ENCODE peak calls at places on chromosomes 1 and 21, in eight cellular contexts. C is pancreas; K is naive thymus-derived CD4-positive, alpha-beta T cell; S is right cardiac atrium; O is kidney; Z is adipocyte; L is IMR-90; M is fibroblast of lung. P is an unnamed sample.

GRCh38 chr1:3911981-3912808 is 12.1 kb upstream of the C1orf174 start:
- DNase-seq in C (no peak), K (no peak), S (no peak), O (peak; percentile 68), Z (no peak), L (no peak), M (no peak), P (no peak)

GRCh38 chr1:6601049-6601864 is 1.4 kb downstream of the KLHL21 start:
- DNase-seq in C (peak; percentile 86), K (peak; percentile 44), S (peak; percentile 75), O (peak; percentile 88), Z (peak; percentile 94), L (peak; percentile 97), M (peak; percentile 96), P (peak; percentile 94)

GRCh38 chr21:17780539-17780938 is 38.6 kb downstream of the C21orf91 start:
- DNase-seq in C (no peak), K (no peak), S (no peak), O (no peak), Z (no peak), L (no peak), M (no peak), P (no peak)

GRCh38 chr1:39076799-39077148 is 50.6 kb downstream of the NDUFS5 start:
- DNase-seq in C (no peak), K (no peak), S (no peak), O (no peak), Z (no peak), L (no peak), M (no peak), P (no peak)

GRCh38 chr21:36606292-36606982 is 92.5 kb upstream of the SIM2 start:
- DNase-seq in C (no peak), K (no peak), S (no peak), O (no peak), Z (no peak), L (no peak), M (no peak), P (no peak)

GRCh38 chr1:101769520-101769919 is 227.2 kb downstream of the OLFM3 start:
- DNase-seq in C (no peak), K (no peak), S (no peak), O (no peak), Z (peak; percentile 15), L (peak; percentile 0), M (no peak), P (no peak)

GRCh38 chr1:70497152-70497551 is 86.1 kb downstream of the CTH start:
- DNase-seq in C (no peak), K (no peak), S (no peak), O (no peak), Z (no peak), L (no peak), M (no peak), P (no peak)

GRCh38 chr21:45219517-45219916 is 68.2 kb downstream of the POFUT2 start:
- DNase-seq in C (no peak), K (no peak), S (no peak), O (no peak), Z (peak; percentile 4), L (peak; percentile 31), M (no peak), P (no peak)

GRCh38 chr1:207995576-207995975 is 84.7 kb upstream of the CD34 start:
- DNase-seq in C (no peak), K (no peak), S (no peak), O (no peak), Z (no peak), L (no peak), M (no peak), P (no peak)

GRCh38 chr1:185017338-185017737 is 28.0 kb upstream of the RNF2 start:
- DNase-seq in C (no peak), K (no peak), S (no peak), O (no peak), Z (peak; percentile 74), L (peak; percentile 94), M (peak; percentile 91), P (peak; percentile 28)

GRCh38 chr1:167145965-167146364 is 52.1 kb downstream of the STYXL2 start:
- DNase-seq in C (no peak), K (no peak), S (no peak), O (no peak), Z (no peak), L (no peak), M (no peak), P (no peak)

GRCh38 chr1:230169454-230170152 is 102.6 kb downstream of the GALNT2 start:
- DNase-seq in C (no peak), K (no peak), S (no peak), O (no peak), Z (peak; percentile 34), L (peak; percentile 28), M (peak; percentile 28), P (no peak)

GRCh38 chr1:234975941-234976871 is 152.4 kb downstream of the TOMM20 start:
- DNase-seq in C (no peak), K (no peak), S (peak; percentile 77), O (peak; percentile 47), Z (no peak), L (no peak), M (no peak), P (no peak)

GRCh38 chr21:16572032-16572431 is 842.2 kb downstream of the USP25 start:
- DNase-seq in C (no peak), K (no peak), S (no peak), O (no peak), Z (peak; percentile 21), L (peak; percentile 77), M (no peak), P (no peak)

GRCh38 chr1:156900019-156900718 is 6.7 kb downstream of the PEAR1 start:
- DNase-seq in C (no peak), K (no peak), S (no peak), O (peak; percentile 85), Z (no peak), L (peak; percentile 77), M (peak; percentile 59), P (no peak)

GRCh38 chr1:38804062-38804886 is 55.3 kb downstream of the RRAGC start:
- DNase-seq in C (no peak), K (no peak), S (no peak), O (no peak), Z (peak; percentile 48), L (no peak), M (no peak), P (peak; percentile 83)

GRCh38 chr21:40070871-40071270 is 203.6 kb downstream of the PCP4 start:
- DNase-seq in C (no peak), K (no peak), S (no peak), O (no peak), Z (no peak), L (no peak), M (no peak), P (no peak)

GRCh38 chr1:56788102-56788501 is 31.1 kb downstream of the FYB2 start:
- DNase-seq in C (no peak), K (no peak), S (no peak), O (no peak), Z (no peak), L (no peak), M (no peak), P (no peak)

GRCh38 chr1:64417828-64418227 is 52.1 kb upstream of the CACHD1 start:
- DNase-seq in C (no peak), K (no peak), S (no peak), O (no peak), Z (no peak), L (no peak), M (no peak), P (no peak)

GRCh38 chr1:118186026-118186425 is 998 bp upstream of the SPAG17 start:
- DNase-seq in C (no peak), K (no peak), S (no peak), O (no peak), Z (no peak), L (no peak), M (no peak), P (no peak)

GRCh38 chr1:118184737-118185082 is 318 bp downstream of the SPAG17 start:
- DNase-seq in C (no peak), K (no peak), S (no peak), O (no peak), Z (no peak), L (no peak), M (no peak), P (no peak)

GRCh38 chr1:118185083-118185899 is at the start of gene SPAG17:
- DNase-seq in C (peak; percentile 82), K (no peak), S (peak; percentile 82), O (peak; percentile 93), Z (peak; percentile 25), L (peak; percentile 21), M (peak; percentile 62), P (peak; percentile 71)
- H3K4me3 ChIP-seq in C (peak within 1 kb of the TSS; percentile 48), K (no peak within 1 kb of the TSS), S (peak within 1 kb of the TSS; percentile 3), O (peak within 1 kb of the TSS; percentile 71), Z (peak within 1 kb of the TSS; percentile 80), L (peak within 1 kb of the TSS; percentile 52), M (peak within 1 kb of the TSS; percentile 6), P (peak within 1 kb of the TSS; percentile 40)

DNA sequence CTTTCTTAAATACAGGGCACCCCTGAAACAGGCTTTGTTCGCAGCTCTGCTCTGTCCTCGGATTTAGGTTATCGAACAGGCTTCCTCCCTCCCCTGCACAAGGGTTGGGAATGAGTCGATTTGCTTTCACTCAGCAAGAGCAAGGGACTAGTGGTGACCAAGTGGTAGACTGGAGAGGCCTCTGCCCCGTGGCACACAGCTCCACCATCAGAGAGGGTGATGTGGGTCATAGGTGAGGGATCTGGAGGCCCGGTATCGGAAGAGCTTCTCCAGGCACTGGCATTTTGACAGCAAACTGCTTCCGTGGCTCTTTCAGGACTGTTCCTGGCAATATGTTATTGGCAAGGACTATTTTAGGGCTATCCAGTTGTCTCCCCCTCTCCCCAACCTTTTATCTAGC is 3.1 kb upstream of the ELF3 start:
- DNase-seq in C (no peak), K (no peak), S (no peak), O (no peak), Z (no peak), L (no peak), M (no peak), P (no peak)
- H3K4me3 ChIP-seq in C (peak overlapping the region; percentile 83), K (no peak overlapping the region), S (no peak overlapping the region), O (no peak overlapping the region), Z (no peak overlapping the region), L (no peak overlapping the region), M (no peak overlapping the region), P (peak overlapping the region; percentile 20)

DNA sequence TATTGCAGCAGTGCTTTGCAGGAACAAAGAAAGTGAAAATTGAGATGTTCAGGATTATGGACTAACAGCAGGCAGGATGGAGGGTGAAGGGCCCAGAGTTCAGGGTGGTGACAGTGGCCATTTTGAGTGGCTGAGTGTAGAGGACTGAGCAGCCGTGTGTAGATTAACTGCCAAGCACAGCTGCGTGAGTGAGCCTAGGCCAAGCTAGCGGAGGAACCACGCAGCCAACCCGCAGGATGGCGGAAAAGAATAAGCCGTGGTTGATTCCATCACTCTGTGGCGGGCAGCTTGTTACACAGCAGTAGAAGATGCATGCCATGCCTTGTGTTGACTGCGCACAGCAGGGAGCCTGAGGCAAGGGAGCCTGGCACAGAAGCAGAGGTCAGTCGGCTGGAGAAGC is 102.5 kb upstream of the KIF26B start:
- DNase-seq in C (no peak), K (no peak), S (no peak), O (no peak), Z (no peak), L (no peak), M (no peak), P (no peak)
- H3K4me3 ChIP-seq in C (no peak overlapping the region), K (no peak overlapping the region), S (no peak overlapping the region), O (no peak overlapping the region), Z (no peak overlapping the region), L (no peak overlapping the region), M (no peak overlapping the region), P (no peak overlapping the region)

DNA sequence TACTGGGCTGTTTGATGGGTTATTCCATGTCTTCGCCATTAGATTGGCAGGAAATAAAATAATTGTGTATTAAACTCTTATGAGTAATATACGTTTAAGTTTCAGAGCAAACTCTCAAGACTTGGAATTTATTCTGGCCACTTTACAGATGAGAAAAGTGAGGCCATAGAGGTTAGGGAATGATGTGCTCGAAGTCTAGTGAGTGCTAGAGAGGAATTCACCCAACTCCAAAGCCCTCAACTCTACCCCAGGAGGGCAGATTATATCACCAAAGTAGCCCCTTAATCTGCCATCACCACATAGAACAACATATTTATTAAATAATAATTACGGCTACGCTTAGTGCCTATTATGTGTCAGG is 440 bp upstream of the MUL1 start:
- DNase-seq in C (no peak), K (no peak), S (no peak), O (no peak), Z (no peak), L (no peak), M (no peak), P (no peak)
- H3K4me3 ChIP-seq in C (peak overlapping the region; percentile 99), K (peak overlapping the region; percentile 88), S (peak overlapping the region; percentile 89), O (peak overlapping the region; percentile 100), Z (peak overlapping the region; percentile 94), L (peak overlapping the region; percentile 88), M (peak overlapping the region; percentile 80), P (peak overlapping the region; percentile 99)

P was measured in upper lobe of left lung.